ENCODE peak calls at places on chromosomes 4 and X, in seven cellular contexts. One of them, this sample, is unnamed.

GRCh38 chrX:130555757-130556156 is 154.0 kb downstream of the RBMX2 start:
- DNase-seq in mesenchymal stem cell: no peak
- DNase-seq in mesendoderm: no peak
- DNase-seq in H1: no peak
- DNase-seq in neuronal stem cell: no peak
- DNase-seq in H9: no peak
- DNase-seq in IMR-90: no peak
- DNase-seq in this sample: no peak

GRCh38 chrX:110698696-110699095 is 96.9 kb downstream of the CHRDL1 start:
- DNase-seq in mesendoderm: peak; percentile 13
- DNase-seq in H9: no peak
- DNase-seq in mesenchymal stem cell: no peak
- DNase-seq in neuronal stem cell: no peak
- DNase-seq in IMR-90: no peak
- DNase-seq in H1: no peak
- DNase-seq in this sample: no peak

GRCh38 chr4:99207911-99208718 is 10.9 kb downstream of the ADH6 start:
- DNase-seq in neuronal stem cell: no peak
- DNase-seq in H9: no peak
- DNase-seq in mesendoderm: no peak
- DNase-seq in IMR-90: peak; percentile 53
- DNase-seq in H1: no peak
- DNase-seq in mesenchymal stem cell: no peak
- DNase-seq in this sample: no peak

GRCh38 chr4:176838611-176839411 is 46.1 kb upstream of the VEGFC start:
- DNase-seq in IMR-90: peak; percentile 84
- DNase-seq in mesenchymal stem cell: peak; percentile 87
- DNase-seq in neuronal stem cell: no peak
- DNase-seq in H9: no peak
- DNase-seq in H1: no peak
- DNase-seq in mesendoderm: no peak
- DNase-seq in this sample: no peak

GRCh38 chrX:46256875-46257274 is 288.3 kb downstream of the ZNF674 start:
- DNase-seq in mesenchymal stem cell: no peak
- DNase-seq in neuronal stem cell: no peak
- DNase-seq in IMR-90: no peak
- DNase-seq in H9: no peak
- DNase-seq in H1: no peak
- DNase-seq in mesendoderm: no peak
- DNase-seq in this sample: no peak

GRCh38 chr4:25172964-25173917 is 13.0 kb upstream of the SEPSECS start:
- DNase-seq in mesenchymal stem cell: peak; percentile 98
- DNase-seq in mesendoderm: peak; percentile 92
- DNase-seq in IMR-90: peak; percentile 100
- DNase-seq in H9: no peak
- DNase-seq in neuronal stem cell: no peak
- DNase-seq in H1: no peak
- DNase-seq in this sample: peak; percentile 80

GRCh38 chrX:37844622-37845021 is 2.7 kb downstream of the DYNLT3 start:
- DNase-seq in H9: no peak
- DNase-seq in IMR-90: no peak
- DNase-seq in mesenchymal stem cell: no peak
- DNase-seq in neuronal stem cell: no peak
- DNase-seq in mesendoderm: no peak
- DNase-seq in H1: no peak
- DNase-seq in this sample: no peak

GRCh38 chrX:135520553-135521404 is at the start of gene INTS6L:
- DNase-seq in H9: peak; percentile 88
- DNase-seq in IMR-90: peak; percentile 88
- DNase-seq in mesenchymal stem cell: peak; percentile 94
- DNase-seq in neuronal stem cell: peak; percentile 72
- DNase-seq in mesendoderm: peak; percentile 97
- DNase-seq in H1: peak; percentile 70
- DNase-seq in this sample: peak; percentile 65

GRCh38 chr4:139389102-139389501 is 64.8 kb upstream of the RAB33B start:
- DNase-seq in mesendoderm: no peak
- DNase-seq in H9: no peak
- DNase-seq in neuronal stem cell: no peak
- DNase-seq in mesenchymal stem cell: no peak
- DNase-seq in IMR-90: no peak
- DNase-seq in H1: no peak
- DNase-seq in this sample: no peak

GRCh38 chr4:182918791-182919302 is 1.7 kb upstream of the DCTD start:
- DNase-seq in neuronal stem cell: no peak
- DNase-seq in mesendoderm: no peak
- DNase-seq in IMR-90: no peak
- DNase-seq in H1: no peak
- DNase-seq in mesenchymal stem cell: peak; percentile 12
- DNase-seq in H9: no peak
- DNase-seq in this sample: no peak

GRCh38 chr4:70356185-70356584 is 4.4 kb upstream of the SMR3A start:
- DNase-seq in mesendoderm: no peak
- DNase-seq in H1: no peak
- DNase-seq in IMR-90: no peak
- DNase-seq in neuronal stem cell: no peak
- DNase-seq in H9: no peak
- DNase-seq in mesenchymal stem cell: no peak
- DNase-seq in this sample: no peak

GRCh38 chr4:184459413-184459812 is 14.9 kb downstream of the IRF2 start:
- DNase-seq in H9: no peak
- DNase-seq in IMR-90: peak; percentile 77
- DNase-seq in neuronal stem cell: no peak
- DNase-seq in H1: no peak
- DNase-seq in mesenchymal stem cell: peak; percentile 62
- DNase-seq in mesendoderm: no peak
- DNase-seq in this sample: no peak

GRCh38 chrX:150625107-150625506 is 56.7 kb downstream of the MTM1 start:
- DNase-seq in mesendoderm: no peak
- DNase-seq in IMR-90: no peak
- DNase-seq in mesenchymal stem cell: no peak
- DNase-seq in H9: no peak
- DNase-seq in H1: no peak
- DNase-seq in neuronal stem cell: no peak
- DNase-seq in this sample: no peak

GRCh38 chrX:16589211-16589610 is 60.7 kb upstream of the S100G start:
- DNase-seq in H9: no peak
- DNase-seq in IMR-90: peak; percentile 76
- DNase-seq in H1: no peak
- DNase-seq in neuronal stem cell: no peak
- DNase-seq in mesenchymal stem cell: no peak
- DNase-seq in mesendoderm: no peak
- DNase-seq in this sample: no peak

GRCh38 chr4:182174979-182175378 is 68.2 kb upstream of the TENM3 start:
- DNase-seq in H1: no peak
- DNase-seq in mesendoderm: no peak
- DNase-seq in H9: no peak
- DNase-seq in mesenchymal stem cell: no peak
- DNase-seq in IMR-90: no peak
- DNase-seq in neuronal stem cell: no peak
- DNase-seq in this sample: no peak

GRCh38 chr4:185384877-185385465 is 10.8 kb downstream of the LRP2BP start:
- DNase-seq in mesenchymal stem cell: peak; percentile 10
- DNase-seq in mesendoderm: no peak
- DNase-seq in IMR-90: no peak
- DNase-seq in H1: no peak
- DNase-seq in H9: no peak
- DNase-seq in neuronal stem cell: no peak
- DNase-seq in this sample: no peak

GRCh38 chrX:70359458-70359857 is 63.7 kb upstream of the GDPD2 start:
- DNase-seq in neuronal stem cell: no peak
- DNase-seq in H1: no peak
- DNase-seq in mesendoderm: no peak
- DNase-seq in IMR-90: no peak
- DNase-seq in H9: no peak
- DNase-seq in mesenchymal stem cell: no peak
- DNase-seq in this sample: no peak

GRCh38 chr4:186029731-186030421 is 39.1 kb upstream of the TLR3 start:
- DNase-seq in mesendoderm: peak; percentile 34
- DNase-seq in neuronal stem cell: peak; percentile 80
- DNase-seq in H9: no peak
- DNase-seq in mesenchymal stem cell: peak; percentile 45
- DNase-seq in H1: no peak
- DNase-seq in IMR-90: peak; percentile 5
- DNase-seq in this sample: no peak

GRCh38 chr4:136319789-136320470 is 1212.4 kb downstream of the PCDH18 start:
- DNase-seq in IMR-90: peak; percentile 49
- DNase-seq in mesendoderm: peak; percentile 71
- DNase-seq in H1: no peak
- DNase-seq in neuronal stem cell: no peak
- DNase-seq in mesenchymal stem cell: no peak
- DNase-seq in H9: no peak
- DNase-seq in this sample: peak; percentile 59

GRCh38 chr4:53185853-53186590 is 179.8 kb downstream of the SCFD2 start:
- DNase-seq in H9: no peak
- DNase-seq in mesenchymal stem cell: no peak
- DNase-seq in mesendoderm: no peak
- DNase-seq in neuronal stem cell: no peak
- DNase-seq in IMR-90: peak; percentile 85
- DNase-seq in H1: no peak
- DNase-seq in this sample: no peak

GRCh38 chrX:33171071-33171470 is 40.3 kb downstream of the DMD start:
- DNase-seq in H1: no peak
- DNase-seq in mesendoderm: no peak
- DNase-seq in mesenchymal stem cell: no peak
- DNase-seq in neuronal stem cell: no peak
- DNase-seq in IMR-90: no peak
- DNase-seq in H9: no peak
- DNase-seq in this sample: no peak

GRCh38 chr4:61277785-61278184 is 77.7 kb downstream of the ADGRL3 start:
- DNase-seq in H1: no peak
- DNase-seq in neuronal stem cell: no peak
- DNase-seq in IMR-90: no peak
- DNase-seq in mesendoderm: no peak
- DNase-seq in H9: no peak
- DNase-seq in mesenchymal stem cell: no peak
- DNase-seq in this sample: no peak

GRCh38 chr4:168139336-168139735 is 47.0 kb downstream of the ANXA10 start:
- DNase-seq in H1: no peak
- DNase-seq in neuronal stem cell: no peak
- DNase-seq in H9: no peak
- DNase-seq in mesendoderm: no peak
- DNase-seq in IMR-90: peak; percentile 79
- DNase-seq in mesenchymal stem cell: peak; percentile 59
- DNase-seq in this sample: peak; percentile 27

DNA sequence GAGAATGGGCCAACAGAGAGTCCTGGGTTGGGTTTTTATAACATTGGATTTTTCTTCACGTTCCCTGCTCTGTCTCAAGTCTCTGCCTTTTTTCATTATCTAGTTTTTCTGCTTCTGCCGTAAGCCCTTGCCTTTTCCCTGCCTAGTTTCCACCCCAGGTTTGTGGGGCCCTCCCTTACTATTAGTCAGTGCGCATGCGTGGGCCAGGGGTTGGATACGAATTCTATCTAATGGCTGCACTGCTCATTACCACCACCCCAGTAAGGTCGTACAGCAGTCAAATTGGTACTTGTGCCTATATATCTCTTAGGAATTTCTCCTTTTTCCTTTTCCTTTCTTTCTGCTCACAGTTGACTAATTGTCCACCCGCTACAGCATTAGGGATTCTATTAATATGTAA is 49.4 kb downstream of the ANXA10 start:
- DNase-seq in neuronal stem cell: no peak
- DNase-seq in H9: no peak
- DNase-seq in mesendoderm: no peak
- DNase-seq in IMR-90: no peak
- DNase-seq in mesenchymal stem cell: no peak
- DNase-seq in H1: no peak
- DNase-seq in this sample: no peak
- H2BK5ac ChIP-seq in neuronal stem cell: no peak overlapping the region
- H2BK5ac ChIP-seq in H9: no peak overlapping the region
- H2BK5ac ChIP-seq in mesendoderm: no peak overlapping the region
- H2BK5ac ChIP-seq in IMR-90: no peak overlapping the region
- H2BK5ac ChIP-seq in mesenchymal stem cell: no peak overlapping the region
- H2BK5ac ChIP-seq in H1: no peak overlapping the region
- H2BK5ac ChIP-seq in this sample: no peak overlapping the region

DNA sequence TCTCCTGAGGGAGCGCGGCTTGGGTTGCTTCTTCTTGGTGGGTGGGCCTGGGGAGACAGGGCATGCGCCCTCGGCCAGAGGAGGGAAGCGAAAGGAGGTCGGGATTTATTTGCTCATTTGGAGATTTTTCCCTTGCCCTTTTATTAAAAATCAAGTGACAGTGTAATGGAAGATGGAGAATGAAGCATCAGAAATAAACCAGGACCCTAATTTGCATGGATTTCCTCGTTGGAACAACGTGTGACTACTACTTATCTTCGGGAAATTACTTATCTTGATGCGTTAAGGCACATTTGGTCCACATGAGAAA is 707 bp upstream of the CLOCK start:
- DNase-seq in H9: no peak
- DNase-seq in H1: no peak
- DNase-seq in mesendoderm: no peak
- DNase-seq in IMR-90: no peak
- DNase-seq in neuronal stem cell: no peak
- DNase-seq in mesenchymal stem cell: no peak
- DNase-seq in this sample: peak; percentile 66
- H3K9ac ChIP-seq in H9: peak overlapping the region; percentile 36
- H3K9ac ChIP-seq in H1: peak overlapping the region; percentile 35
- H3K9ac ChIP-seq in mesendoderm: peak overlapping the region; percentile 87
- H3K9ac ChIP-seq in IMR-90: peak overlapping the region; percentile 64
- H3K9ac ChIP-seq in neuronal stem cell: peak overlapping the region; percentile 85
- H3K9ac ChIP-seq in mesenchymal stem cell: peak overlapping the region; percentile 83
- H3K9ac ChIP-seq in this sample: peak overlapping the region; percentile 81

GRCh38 chr4:6275898-6276563 is 6.4 kb downstream of the WFS1 start:
- DNase-seq in mesendoderm: no peak
- DNase-seq in mesenchymal stem cell: no peak
- DNase-seq in H1: no peak
- DNase-seq in IMR-90: no peak
- DNase-seq in neuronal stem cell: no peak
- DNase-seq in H9: no peak
- DNase-seq in this sample: no peak
- H3K4me1 ChIP-seq in mesendoderm: no peaks in the 10 kb centered on the region
- H3K4me1 ChIP-seq in mesenchymal stem cell: peaks cover 46% of the 10 kb centered on the region
- H3K4me1 ChIP-seq in H1: no peaks in the 10 kb centered on the region
- H3K4me1 ChIP-seq in IMR-90: peaks cover 37% of the 10 kb centered on the region
- H3K4me1 ChIP-seq in neuronal stem cell: peaks cover 3% of the 10 kb centered on the region
- H3K4me1 ChIP-seq in H9: no peaks in the 10 kb centered on the region
- H3K4me1 ChIP-seq in this sample: peaks cover 19% of the 10 kb centered on the region

DNA sequence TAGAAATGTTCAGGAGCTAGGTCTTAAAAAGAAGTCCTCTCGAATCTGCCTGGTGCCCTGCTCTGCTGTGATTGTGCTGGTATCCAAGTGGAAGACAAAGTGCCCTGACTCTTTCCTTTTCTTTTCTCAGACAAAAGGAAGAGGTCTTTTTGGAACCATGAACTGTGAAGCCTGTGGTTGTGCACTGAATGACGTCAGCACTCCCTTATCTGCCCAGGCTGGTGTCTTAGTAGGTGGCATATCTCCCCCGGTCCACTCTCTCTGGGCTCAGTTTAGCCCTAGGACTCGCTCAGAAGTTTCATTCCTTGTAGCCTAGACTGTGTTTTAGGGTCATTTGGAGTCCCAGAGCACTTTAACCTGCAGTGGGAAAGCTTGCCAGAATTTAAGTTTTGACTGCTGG is 400.3 kb upstream of the CT83 start:
- DNase-seq in H9: no peak
- DNase-seq in H1: no peak
- DNase-seq in IMR-90: no peak
- DNase-seq in mesendoderm: no peak
- DNase-seq in neuronal stem cell: no peak
- DNase-seq in mesenchymal stem cell: no peak
- DNase-seq in this sample: no peak
- H2BK5ac ChIP-seq in H9: no peak overlapping the region
- H2BK5ac ChIP-seq in H1: no peak overlapping the region
- H2BK5ac ChIP-seq in IMR-90: no peak overlapping the region
- H2BK5ac ChIP-seq in mesendoderm: no peak overlapping the region
- H2BK5ac ChIP-seq in neuronal stem cell: no peak overlapping the region
- H2BK5ac ChIP-seq in mesenchymal stem cell: no peak overlapping the region
- H2BK5ac ChIP-seq in this sample: no peak overlapping the region